ENCODE peak calls at places on chromosomes 2 and 18, in six cellular contexts. R is AG10803, O is WERI-Rb-1, V is lung, W is neural crest cell, U is epithelial cell of proximal tubule. G is an unnamed sample.

GRCh38 chr2:119820275-119820674 is 60.6 kb downstream of the PTPN4 start:
- DNase-seq in R (peak; percentile 85), O (no peak), V (no peak), W (no peak), U (no peak), G (no peak)

GRCh38 chr2:183070942-183071844 is 7.4 kb upstream of the DUSP19 start:
- DNase-seq in R (peak; percentile 52), O (peak; percentile 59), V (no peak), W (peak; percentile 44), U (no peak), G (peak; percentile 87)

GRCh38 chr2:150888337-150888736 is 373.3 kb downstream of the RBM43 start:
- DNase-seq in R (no peak), O (no peak), V (no peak), W (no peak), U (no peak), G (no peak)

GRCh38 chr2:36568533-36569246 is 29.3 kb downstream of the FEZ2 start:
- DNase-seq in R (peak; percentile 63), O (no peak), V (no peak), W (no peak), U (no peak), G (no peak)

GRCh38 chr2:205139822-205140612 is 542.3 kb upstream of the NRP2 start:
- DNase-seq in R (no peak), O (no peak), V (peak; percentile 52), W (peak; percentile 23), U (no peak), G (peak; percentile 39)

GRCh38 chr2:152098033-152098797 is 629 bp downstream of the CACNB4 start:
- DNase-seq in R (no peak), O (no peak), V (no peak), W (peak; percentile 18), U (no peak), G (peak; percentile 42)

GRCh38 chr2:167478196-167478595 is 589.9 kb downstream of the XIRP2 start:
- DNase-seq in R (no peak), O (no peak), V (no peak), W (no peak), U (peak; percentile 9), G (no peak)

GRCh38 chr2:28707592-28707991 is 44.0 kb upstream of the PPP1CB start:
- DNase-seq in R (no peak), O (no peak), V (no peak), W (no peak), U (no peak), G (no peak)

GRCh38 chr2:240926516-240927389 is 20.6 kb downstream of the CROCC2 start:
- DNase-seq in R (peak; percentile 13), O (peak; percentile 4), V (no peak), W (no peak), U (no peak), G (peak; percentile 94)

GRCh38 chr2:160906878-160907277 is 253.3 kb upstream of the TANK start:
- DNase-seq in R (peak; percentile 20), O (no peak), V (no peak), W (no peak), U (peak; percentile 36), G (no peak)

GRCh38 chr2:153478289-153479261 is at the start of gene RPRM:
- DNase-seq in R (peak; percentile 47), O (peak; percentile 90), V (peak; percentile 71), W (peak; percentile 80), U (no peak), G (peak; percentile 91)

GRCh38 chr2:184945306-184945705 is 347.0 kb downstream of the ZNF804A start:
- DNase-seq in R (no peak), O (no peak), V (no peak), W (no peak), U (no peak), G (no peak)

GRCh38 chr2:184215745-184216144 is 382.6 kb upstream of the ZNF804A start:
- DNase-seq in R (no peak), O (no peak), V (no peak), W (no peak), U (no peak), G (no peak)

GRCh38 chr18:12282436-12283039 is 25.5 kb upstream of the TUBB6 start:
- DNase-seq in R (peak; percentile 92), O (no peak), V (no peak), W (no peak), U (no peak), G (peak; percentile 91)

GRCh38 chr2:64214281-64215115 is 70.3 kb upstream of the PELI1 start:
- DNase-seq in R (no peak), O (no peak), V (no peak), W (no peak), U (no peak), G (peak; percentile 62)

GRCh38 chr18:27785815-27786537 is 391.0 kb downstream of the CDH2 start:
- DNase-seq in R (no peak), O (peak; percentile 33), V (no peak), W (no peak), U (no peak), G (no peak)

GRCh38 chr2:170743530-170744239 is 26.5 kb upstream of the ERICH2 start:
- DNase-seq in R (no peak), O (no peak), V (no peak), W (no peak), U (no peak), G (no peak)

GRCh38 chr2:52964916-52965530 is 802.6 kb upstream of the CHAC2 start:
- DNase-seq in R (no peak), O (no peak), V (no peak), W (no peak), U (no peak), G (no peak)

GRCh38 chr2:63023444-63023843 is 27.2 kb upstream of the OTX1 start:
- DNase-seq in R (no peak), O (peak; percentile 46), V (no peak), W (no peak), U (no peak), G (peak; percentile 63)

GRCh38 chr2:181458881-181459280 is 1.7 kb downstream of the ITGA4 start:
- DNase-seq in R (no peak), O (no peak), V (no peak), W (no peak), U (no peak), G (peak; percentile 35)

GRCh38 chr2:148279216-148279615 is 258.3 kb downstream of the MBD5 start:
- DNase-seq in R (peak; percentile 53), O (no peak), V (no peak), W (no peak), U (no peak), G (no peak)

GRCh38 chr18:50614838-50615237 is 55.0 kb downstream of the MAPK4 start:
- DNase-seq in R (peak; percentile 62), O (no peak), V (peak; percentile 62), W (no peak), U (no peak), G (no peak)

GRCh38 chr2:118115761-118116160 is 27.5 kb downstream of the INSIG2 start:
- DNase-seq in R (no peak), O (no peak), V (no peak), W (no peak), U (no peak), G (no peak)

GRCh38 chr2:20242727-20243377 is 17.9 kb upstream of the SDC1 start:
- DNase-seq in R (no peak), O (no peak), V (no peak), W (no peak), U (no peak), G (peak; percentile 63)

GRCh38 chr2:26316041-26316440 is 29.9 kb upstream of the SELENOI start:
- DNase-seq in R (peak; percentile 15), O (peak; percentile 40), V (no peak), W (no peak), U (no peak), G (no peak)
- TF ChIP-seq CTCF in R (peak; percentile 26), O (peak; percentile 45), V (no peak), W (no peak), U (peak; percentile 58), G (peak; percentile 37)

GRCh38 chr18:56747857-56748256 is 96.7 kb downstream of the WDR7 start:
- DNase-seq in R (no peak), O (no peak), V (no peak), W (no peak), U (no peak), G (no peak)
- TF ChIP-seq CTCF in R (no peak), O (no peak), V (no peak), W (no peak), U (no peak), G (no peak)

GRCh38 chr18:32074206-32074605 is 17.5 kb upstream of the RNF138 start:
- DNase-seq in R (no peak), O (no peak), V (no peak), W (no peak), U (no peak), G (no peak)

GRCh38 chr18:32067375-32068167 is 24.1 kb upstream of the RNF138 start:
- DNase-seq in R (no peak), O (no peak), V (no peak), W (no peak), U (no peak), G (no peak)

GRCh38 chr18:32072321-32072720 is 19.4 kb upstream of the RNF138 start:
- DNase-seq in R (no peak), O (no peak), V (no peak), W (no peak), U (no peak), G (no peak)
- TF ChIP-seq CTCF in R (peak; percentile 43), O (peak; percentile 23), V (peak; percentile 11), W (peak; percentile 63), U (peak; percentile 57), G (peak; percentile 41)

GRCh38 chr2:37809525-37809924 is 115.6 kb upstream of the RMDN2 start:
- DNase-seq in R (peak; percentile 61), O (peak; percentile 48), V (peak; percentile 51), W (no peak), U (no peak), G (peak; percentile 77)
- TF ChIP-seq CTCF in R (peak; percentile 70), O (peak; percentile 32), V (no peak), W (peak; percentile 56), U (peak; percentile 66), G (peak; percentile 73)

GRCh38 chr18:64019922-64020756 is 50.3 kb downstream of the SERPINB8 start:
- DNase-seq in R (no peak), O (no peak), V (no peak), W (no peak), U (peak; percentile 47), G (no peak)
- TF ChIP-seq CTCF in R (no peak), O (no peak), V (no peak), W (no peak), U (no peak), G (no peak)

GRCh38 chr2:127651381-127651809 is 5.4 kb downstream of the GPR17 start:
- DNase-seq in R (no peak), O (no peak), V (no peak), W (no peak), U (no peak), G (no peak)

GRCh38 chr2:127649100-127649611 is 3.2 kb downstream of the GPR17 start:
- DNase-seq in R (no peak), O (no peak), V (no peak), W (no peak), U (no peak), G (no peak)

GRCh38 chr2:127649684-127650040 is 3.7 kb downstream of the GPR17 start:
- DNase-seq in R (peak; percentile 79), O (peak; percentile 90), V (peak; percentile 89), W (peak; percentile 99), U (peak; percentile 6), G (peak; percentile 99)

GRCh38 chr2:127650785-127651380 is 4.9 kb downstream of the GPR17 start:
- DNase-seq in R (peak; percentile 46), O (no peak), V (no peak), W (no peak), U (no peak), G (no peak)

GRCh38 chr2:127650041-127650784 is 4.3 kb downstream of the GPR17 start:
- DNase-seq in R (no peak), O (no peak), V (no peak), W (no peak), U (no peak), G (no peak)
- TF ChIP-seq CTCF in R (no peak), O (no peak), V (no peak), W (peak; percentile 43), U (no peak), G (no peak)

G was measured in osteoblast.